ENCODE peak calls at places on chromosomes 7 and 10, in six cellular contexts. T is kidney tubule cell; R is EL; N is stimulated activated CD4-positive, alpha-beta T cell treated with anti-CD3 and anti-CD28 coated beads, Interleukin-15, amount 100 ng/mL, for 48 hours; K is PC-9; J is NCI-H2171. Y is an unnamed sample.
A peak's percentile ranks its signal among the peaks of the same experiment; 100 is the strongest.

GRCh38 chr10:29657719-29658274 is 23.0 kb upstream of the SVIL start:
- DNase-seq in J (no peak), R (no peak), N (no peak), T (no peak), K (no peak), Y (no peak)

GRCh38 chr7:53744361-53744760 is 708.9 kb downstream of the POM121L12 start:
- DNase-seq in N (no peak), R (no peak), K (no peak), T (no peak), J (no peak), Y (no peak)

GRCh38 chr10:121819049-121819448 is 108.8 kb downstream of the ATE1 start:
- DNase-seq in J (no peak), T (no peak), R (no peak), K (no peak), N (no peak), Y (peak; percentile 11)

GRCh38 chr10:114042895-114043531 is 653 bp upstream of the ADRB1 start:
- DNase-seq in R (peak; percentile 39), N (no peak), J (no peak), K (no peak), T (peak; percentile 24), Y (peak; percentile 27)

GRCh38 chr10:62880162-62880561 is 64.0 kb upstream of the EGR2 start:
- DNase-seq in K (no peak), J (no peak), T (no peak), R (no peak), N (no peak), Y (no peak)

GRCh38 chr10:43208147-43209063 is 58.5 kb downstream of the RASGEF1A start:
- DNase-seq in T (no peak), N (no peak), R (no peak), J (no peak), K (no peak), Y (no peak)

GRCh38 chr7:31850066-31850465 is 163.1 kb downstream of the PPP1R17 start:
- DNase-seq in K (no peak), T (no peak), J (no peak), N (no peak), R (no peak), Y (no peak)

GRCh38 chr7:103888603-103889153 is 100.8 kb downstream of the RELN start:
- DNase-seq in R (no peak), J (no peak), K (no peak), N (no peak), T (no peak), Y (no peak)

GRCh38 chr7:4835398-4836205 is 26.2 kb downstream of the PAPOLB start:
- DNase-seq in T (no peak), J (no peak), N (no peak), R (no peak), K (peak; percentile 47), Y (no peak)

GRCh38 chr10:110498982-110499795 is 1.5 kb downstream of the DUSP5 start:
- DNase-seq in T (peak; percentile 73), R (peak; percentile 83), K (peak; percentile 58), J (no peak), N (no peak), Y (peak; percentile 51)

GRCh38 chr7:132584796-132585494 is 8.7 kb upstream of the PLXNA4 start:
- DNase-seq in T (no peak), K (no peak), R (no peak), N (no peak), J (no peak), Y (no peak)

GRCh38 chr7:24038993-24039392 is 245.0 kb upstream of the NPY start:
- DNase-seq in R (no peak), N (no peak), T (no peak), J (peak; percentile 32), K (no peak), Y (no peak)